ENCODE peak calls at places on chromosomes 4 and X, in six cellular contexts. U is K562, K is A549, B is GM12878, F is endothelial cell of umbilical vein, P is HepG2. T is an unnamed sample.

GRCh38 chrX:141642979-141643378 is 53.5 kb downstream of the SPANXA2 start:
- DNase-seq in F (no peak), P (no peak), B (no peak), K (peak), U (no peak), T (no peak)

GRCh38 chrX:121106484-121107235 is 59.2 kb downstream of the GLUD2 start:
- DNase-seq in B (no peak), F (no peak), P (no peak), U (no peak), K (no peak), T (no peak)

GRCh38 chr4:120801171-120801758 is 121.3 kb downstream of the PRDM5 start:
- DNase-seq in K (no peak), B (no peak), F (no peak), P (no peak), U (no peak), T (no peak)

GRCh38 chr4:80058740-80059139 is 14.3 kb downstream of the ANTXR2 start:
- DNase-seq in P (no peak), F (no peak), K (no peak), B (peak), U (no peak), T (peak)

GRCh38 chr4:10151182-10151581 is 34.6 kb upstream of the WDR1 start:
- DNase-seq in P (no peak), F (no peak), B (peak), K (no peak), U (no peak), T (no peak)

GRCh38 chr4:164768516-164768915 is 14.6 kb downstream of the SMIM31 start:
- DNase-seq in F (no peak), K (peak), B (no peak), U (no peak), P (no peak), T (peak)

GRCh38 chr4:89889289-89889688 is 5.4 kb upstream of the MMRN1 start:
- DNase-seq in B (no peak), K (no peak), U (peak), P (no peak), F (peak), T (no peak)

GRCh38 chrX:7330971-7331746 is 183.2 kb upstream of the PUDP start:
- DNase-seq in B (no peak), U (no peak), F (no peak), K (peak), P (no peak), T (no peak)

GRCh38 chr4:1055721-1056590 is 44.5 kb downstream of the FGFRL1 start:
- DNase-seq in B (no peak), F (no peak), P (no peak), K (no peak), U (peak), T (peak)

GRCh38 chr4:60683357-60683756 is 516.8 kb upstream of the ADGRL3 start:
- DNase-seq in K (no peak), B (no peak), F (no peak), U (no peak), P (no peak), T (no peak)

GRCh38 chrX:19904778-19905367 is 17.5 kb upstream of the SH3KBP1 start:
- DNase-seq in U (peak), K (peak), B (no peak), P (peak), F (peak), T (peak)

GRCh38 chr4:6660430-6660829 is 19.9 kb downstream of the MRFAP1 start:
- DNase-seq in K (no peak), F (no peak), P (no peak), U (no peak), B (no peak), T (no peak)

GRCh38 chr4:98555798-98556445 is 102.5 kb downstream of the TSPAN5 start:
- DNase-seq in B (no peak), K (no peak), P (no peak), F (no peak), U (no peak), T (no peak)

GRCh38 chr4:162841769-162842168 is 324.9 kb downstream of the NAF1 start:
- DNase-seq in K (no peak), P (no peak), B (no peak), U (no peak), F (no peak), T (no peak)

GRCh38 chrX:135707880-135708279 is 5.6 kb upstream of the CT45A1 start:
- DNase-seq in B (no peak), U (peak), P (peak), F (peak), K (peak), T (peak)

GRCh38 chr4:153643406-153644016 is 40.6 kb upstream of the TLR2 start:
- DNase-seq in B (peak), U (peak), K (peak), P (peak), F (peak), T (peak)

GRCh38 chr4:36348403-36348938 is 67.1 kb downstream of the DTHD1 start:
- DNase-seq in P (no peak), U (no peak), K (no peak), F (no peak), B (peak), T (peak)

GRCh38 chr4:8920289-8920965 is 48.8 kb upstream of the HMX1 start:
- DNase-seq in U (peak), K (no peak), F (no peak), P (no peak), B (no peak), T (no peak)

GRCh38 chrX:132822634-132823012 is 135.8 kb downstream of the HS6ST2 start:
- DNase-seq in K (no peak), F (no peak), P (no peak), B (no peak), U (no peak), T (no peak)

GRCh38 chr4:88054909-88055308 is 47.5 kb downstream of the PKD2 start:
- DNase-seq in K (peak), U (peak), B (no peak), F (peak), P (peak), T (peak)

GRCh38 chrX:135346975-135347374 is 37.7 kb downstream of the ETDC start:
- DNase-seq in B (no peak), F (no peak), P (no peak), U (no peak), K (no peak), T (no peak)

GRCh38 chr4:15568814-15569213 is 86.3 kb downstream of the FBXL5 start:
- DNase-seq in P (no peak), F (no peak), K (no peak), B (no peak), U (no peak), T (no peak)

GRCh38 chr4:110498420-110498819 is 22.5 kb downstream of the ENPEP start:
- DNase-seq in U (no peak), F (no peak), K (no peak), P (no peak), B (no peak), T (no peak)

GRCh38 chrX:115266300-115266699 is 23.2 kb upstream of the LUZP4 start:
- DNase-seq in P (no peak), F (no peak), K (no peak), B (no peak), U (no peak), T (peak)

GRCh38 chr4:109462802-109463201 is 29.2 kb downstream of the SEC24B start:
- DNase-seq in P (no peak), F (no peak), K (no peak), B (no peak), U (no peak), T (no peak)

GRCh38 chr4:104493071-104493831 is 1.4 kb downstream of the CXXC4 start:
- DNase-seq in B (no peak), F (no peak), P (no peak), U (no peak), K (no peak), T (no peak)

GRCh38 chr4:121307441-121308327 is 73.1 kb downstream of the QRFPR start:
- DNase-seq in U (peak), P (peak), B (peak), K (peak), F (peak), T (peak)

GRCh38 chrX:1902901-1903379 is 288.1 kb downstream of the ASMT start:
- DNase-seq in F (no peak), B (no peak), U (no peak), P (no peak), K (no peak), T (no peak)

GRCh38 chrX:110146521-110146920 is 143.6 kb downstream of the TMEM164 start:
- DNase-seq in K (peak), U (peak), F (peak), P (peak), B (no peak), T (peak)

GRCh38 chr4:112099701-112100289 is 45.5 kb upstream of the FAM241A start:
- DNase-seq in B (peak), F (peak), K (peak), P (peak), U (peak), T (peak)

GRCh38 chrX:12975999-12976558 is 1.2 kb downstream of the TMSB4X start:
- DNase-seq in K (peak), P (no peak), F (no peak), U (peak), B (no peak), T (peak)

GRCh38 chr4:157115613-157116340 is 39.8 kb downstream of the GLRB start:
- DNase-seq in F (peak), B (no peak), K (peak), U (no peak), P (no peak), T (no peak)

GRCh38 chrX:103586314-103586646 is 965 bp downstream of the TCEAL4 start:
- DNase-seq in F (no peak), U (no peak), P (no peak), K (no peak), B (no peak), T (no peak)

GRCh38 chr4:1330761-1331590 is 16.0 kb upstream of the UVSSA start:
- DNase-seq in K (no peak), U (no peak), B (no peak), P (no peak), F (no peak), T (no peak)

GRCh38 chr4:137892134-137892533 is 350.0 kb downstream of the SLC7A11 start:
- DNase-seq in F (no peak), U (no peak), B (no peak), P (no peak), K (no peak), T (no peak)

GRCh38 chrX:119755981-119756533 is 2.3 kb upstream of the SOWAHD start:
- DNase-seq in U (no peak), K (no peak), F (no peak), P (peak), B (peak), T (peak)

GRCh38 chr4:54067163-54067562 is 2.8 kb upstream of the CHIC2 start:
- DNase-seq in B (no peak), F (peak), U (no peak), P (no peak), K (peak), T (no peak)

GRCh38 chr4:28916585-28916984 is 1803.6 kb upstream of the PCDH7 start:
- DNase-seq in U (no peak), K (no peak), P (no peak), B (no peak), F (no peak), T (no peak)

GRCh38 chr4:128793859-128794667 is 15.4 kb upstream of the JADE1 start:
- DNase-seq in U (no peak), K (peak), P (no peak), B (no peak), F (no peak), T (peak)

DNA sequence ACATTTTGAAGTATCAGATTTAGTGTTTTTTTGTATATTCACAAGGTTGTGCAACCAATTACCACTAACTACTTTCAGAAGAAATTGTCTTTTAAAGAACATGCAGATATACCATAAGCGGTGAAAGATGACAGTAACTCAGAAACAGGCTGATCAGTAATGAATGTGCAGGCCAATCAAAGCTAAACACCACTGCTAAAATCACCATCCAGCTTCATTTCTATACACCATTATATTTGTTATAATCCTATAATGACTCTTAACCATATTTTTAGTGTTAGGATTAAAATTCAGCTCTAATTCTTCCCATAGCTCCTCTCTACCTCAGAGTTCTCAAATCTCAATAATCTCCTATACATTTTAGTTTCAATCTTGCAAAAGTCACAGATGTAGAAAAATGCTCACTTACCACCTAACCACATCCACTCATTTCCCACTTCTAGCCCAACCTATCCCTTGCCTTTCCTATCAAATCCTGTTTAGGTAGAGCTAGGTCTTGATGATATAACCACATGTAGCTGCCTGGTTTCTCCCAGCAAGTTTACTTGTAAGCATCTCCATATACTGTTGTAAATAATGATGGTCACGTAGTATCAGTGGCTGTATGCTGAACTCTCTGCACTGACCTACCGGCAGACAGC is 16.6 kb downstream of the COQ2 start:
- DNase-seq in F (no peak), U (no peak), B (no peak), P (no peak), K (no peak), T (no peak)
- TF ChIP-seq MYC in F (no peak), U (no peak), B (no peak), P (no peak), K (no peak), T (no peak)

GRCh38 chr4:158553364-158553763 is 31.7 kb downstream of the RXFP1 start:
- DNase-seq in U (no peak), B (no peak), K (no peak), F (no peak), P (no peak), T (no peak)
- TF ChIP-seq MYC in U (no peak), B (no peak), K (no peak), F (no peak), P (no peak), T (no peak)

GRCh38 chr4:71050809-71051208 is 57.4 kb downstream of the DCK start:
- DNase-seq in K (no peak), P (no peak), U (no peak), B (no peak), F (no peak), T (no peak)
- TF ChIP-seq MYC in K (no peak), P (no peak), U (no peak), B (no peak), F (no peak), T (no peak)

DNA sequence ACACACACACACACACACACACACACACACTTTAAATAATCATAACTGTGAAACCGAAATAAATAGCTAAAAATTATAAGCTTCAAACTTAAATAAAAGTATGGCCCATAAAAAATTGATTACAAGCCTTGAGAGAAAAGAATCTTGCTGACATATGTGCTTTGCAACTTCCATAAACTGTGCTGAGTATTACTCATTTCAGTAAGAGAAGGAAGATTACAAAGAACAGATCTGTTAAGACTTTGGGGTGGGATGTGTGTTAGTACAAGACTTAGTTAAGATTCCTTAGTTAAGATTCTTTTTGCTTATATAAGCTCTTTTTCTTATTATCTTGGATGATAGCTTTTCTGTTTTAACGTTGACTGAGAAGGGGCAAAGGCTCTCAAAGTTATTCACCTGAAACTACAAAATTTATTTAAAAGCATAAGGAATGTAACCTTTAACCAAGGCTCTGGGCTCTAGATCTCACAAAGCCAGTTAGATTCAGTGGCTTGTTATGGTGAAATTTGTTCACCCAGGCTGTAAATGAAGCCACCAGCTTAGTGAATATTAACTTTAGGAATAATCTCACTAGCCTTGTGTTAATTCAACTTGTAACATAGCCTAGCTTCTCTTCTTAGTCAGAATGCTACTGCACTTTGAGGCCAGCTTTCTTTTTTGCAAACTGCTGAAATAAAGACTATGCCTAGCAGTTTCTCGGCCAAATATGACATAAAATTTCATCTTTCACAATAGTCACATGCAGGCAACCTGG is 58.2 kb downstream of the ARSJ start:
- DNase-seq in B (no peak), K (no peak), U (no peak), P (no peak), F (no peak), T (no peak)
- TF ChIP-seq MYC in B (no peak), K (no peak), U (no peak), P (no peak), F (no peak), T (no peak)

GRCh38 chr4:185201983-185202962 is 1.5 kb downstream of the CFAP97 start:
- DNase-seq in K (no peak), B (no peak), U (peak), P (peak), F (peak), T (peak)
- TF ChIP-seq MYC in K (no peak), B (no peak), U (peak), P (peak), F (no peak), T (no peak)